ENCODE peak calls at places on chromosomes 2 and 18, in eight cellular contexts. I is lower lobe of right lung, G is PC-9, D is left ventricle myocardium inferior, C is heart left ventricle, P is spleen, B is IMR-90, K is fibroblast of lung. N is an unnamed sample. For H3K4me1, the result is how much of the 10 kb centered on the place peaks cover.

GRCh38 chr18:26089247-26090129 is 925 bp downstream of the SS18 start:
- DNase-seq in C (no peak), G (no peak), B (peak), D (no peak), K (peak), P (no peak), I (no peak), N (no peak)

GRCh38 chr18:62450546-62451395 is 72.1 kb upstream of the ZCCHC2 start:
- DNase-seq in G (peak), K (peak), D (peak), C (peak), B (peak), P (peak), I (peak), N (peak)

GRCh38 chr2:239157269-239157668 is 243.6 kb downstream of the HDAC4 start:
- DNase-seq in D (peak), P (peak), G (no peak), B (no peak), C (peak), K (no peak), I (peak), N (no peak)

GRCh38 chr2:27912512-27912911 is 22.0 kb downstream of the BABAM2 start:
- DNase-seq in C (no peak), K (no peak), B (no peak), P (no peak), D (no peak), G (no peak), I (no peak), N (no peak)

GRCh38 chr18:50113726-50114125 is 81.2 kb downstream of the MYO5B start:
- DNase-seq in I (no peak), D (no peak), C (no peak), P (no peak), G (no peak), K (no peak), B (no peak), N (no peak)

GRCh38 chr2:68992341-68992740 is 17.9 kb downstream of the GKN1 start:
- DNase-seq in C (no peak), D (no peak), B (no peak), K (no peak), I (no peak), G (no peak), P (no peak), N (no peak)

GRCh38 chr2:23636412-23636811 is 251.4 kb downstream of the KLHL29 start:
- DNase-seq in G (no peak), K (peak), D (peak), B (peak), I (no peak), C (no peak), P (peak), N (peak)

GRCh38 chr18:2538236-2538635 is 33.1 kb downstream of the METTL4 start:
- DNase-seq in P (no peak), B (no peak), D (no peak), C (no peak), I (no peak), K (no peak), G (no peak), N (no peak)

GRCh38 chr2:67209107-67209506 is 188.0 kb upstream of the ETAA1 start:
- DNase-seq in C (no peak), D (no peak), P (no peak), B (no peak), G (no peak), K (peak), I (no peak), N (no peak)

GRCh38 chr2:104938226-104938941 is 84.5 kb downstream of the POU3F3 start:
- DNase-seq in D (no peak), I (no peak), P (no peak), B (no peak), G (no peak), C (no peak), K (no peak), N (no peak)

GRCh38 chr2:95021015-95021399 is 4.5 kb upstream of the MAL start:
- DNase-seq in K (no peak), G (no peak), C (no peak), D (no peak), I (no peak), P (no peak), B (no peak), N (no peak)

GRCh38 chr2:17830053-17831034 is 14.1 kb downstream of the MSGN1 start:
- DNase-seq in C (peak), D (peak), K (peak), I (peak), P (peak), G (peak), B (peak), N (peak)

GRCh38 chr2:101038455-101039255 is 36.6 kb downstream of the RPL31 start:
- DNase-seq in P (no peak), B (no peak), K (peak), D (no peak), I (no peak), G (no peak), C (no peak), N (no peak)

GRCh38 chr2:147713349-147713748 is 131.5 kb upstream of the ACVR2A start:
- DNase-seq in I (no peak), K (no peak), P (no peak), B (no peak), D (no peak), C (no peak), G (no peak), N (no peak)

GRCh38 chr2:159713691-159714585 is 1.6 kb downstream of the MARCHF7 start:
- DNase-seq in K (peak), C (no peak), I (no peak), D (no peak), P (no peak), B (peak), G (no peak), N (no peak)

GRCh38 chr2:86825020-86825727 is 34.5 kb upstream of the CD8A start:
- DNase-seq in G (no peak), I (no peak), P (no peak), D (no peak), B (no peak), K (no peak), C (no peak), N (no peak)

GRCh38 chr2:202610367-202610766 is 24.4 kb upstream of the FAM117B start:
- DNase-seq in C (no peak), D (no peak), G (no peak), B (peak), K (no peak), P (no peak), I (no peak), N (no peak)

GRCh38 chr2:18949871-18950597 is 360.7 kb upstream of the NT5C1B start:
- DNase-seq in D (no peak), K (peak), C (no peak), I (no peak), P (no peak), G (peak), B (peak), N (no peak)

GRCh38 chr18:46756559-46757201 is at the start of gene ST8SIA5:
- DNase-seq in K (no peak), G (peak), C (no peak), I (no peak), B (no peak), P (no peak), D (peak), N (no peak)

GRCh38 chr18:8745355-8746014 is 40.1 kb downstream of the MTCL1 start:
- DNase-seq in D (no peak), K (peak), B (peak), I (no peak), P (no peak), G (no peak), C (no peak), N (no peak)

GRCh38 chr2:99643824-99644787 is 154.3 kb upstream of the REV1 start:
- DNase-seq in G (no peak), K (peak), D (no peak), I (no peak), P (no peak), C (no peak), B (peak), N (no peak)

GRCh38 chr2:158034198-158034831 is 67.4 kb upstream of the UPP2 start:
- DNase-seq in B (peak), G (no peak), P (no peak), D (no peak), I (no peak), K (peak), C (no peak), N (peak)

GRCh38 chr2:44528595-44528994 is 166.8 kb downstream of the CAMKMT start:
- DNase-seq in B (peak), D (no peak), K (peak), I (no peak), C (no peak), G (peak), P (no peak), N (no peak)

GRCh38 chr2:148615446-148615845 is 29.1 kb upstream of the EPC2 start:
- DNase-seq in C (no peak), B (no peak), I (no peak), P (no peak), G (no peak), K (no peak), D (no peak), N (no peak)

GRCh38 chr2:167144179-167144898 is 256.1 kb downstream of the XIRP2 start:
- DNase-seq in G (no peak), P (no peak), B (peak), C (no peak), I (no peak), D (no peak), K (peak), N (no peak)

GRCh38 chr2:49858113-49858490 is 703.8 kb upstream of the FSHR start:
- DNase-seq in G (no peak), D (no peak), P (no peak), B (no peak), K (no peak), C (no peak), I (no peak), N (no peak)

GRCh38 chr18:55214534-55214933 is 255.3 kb upstream of the CCDC68 start:
- DNase-seq in G (no peak), K (no peak), I (no peak), P (no peak), C (no peak), B (no peak), D (no peak), N (no peak)

GRCh38 chr2:221527759-221528444 is 44.2 kb downstream of the EPHA4 start:
- DNase-seq in K (peak), I (no peak), B (peak), D (no peak), C (no peak), G (no peak), P (no peak), N (no peak)

GRCh38 chr2:162212366-162212765 is 30.9 kb downstream of the FAP start:
- DNase-seq in C (no peak), D (no peak), I (no peak), P (no peak), B (peak), K (peak), G (no peak), N (no peak)

DNA sequence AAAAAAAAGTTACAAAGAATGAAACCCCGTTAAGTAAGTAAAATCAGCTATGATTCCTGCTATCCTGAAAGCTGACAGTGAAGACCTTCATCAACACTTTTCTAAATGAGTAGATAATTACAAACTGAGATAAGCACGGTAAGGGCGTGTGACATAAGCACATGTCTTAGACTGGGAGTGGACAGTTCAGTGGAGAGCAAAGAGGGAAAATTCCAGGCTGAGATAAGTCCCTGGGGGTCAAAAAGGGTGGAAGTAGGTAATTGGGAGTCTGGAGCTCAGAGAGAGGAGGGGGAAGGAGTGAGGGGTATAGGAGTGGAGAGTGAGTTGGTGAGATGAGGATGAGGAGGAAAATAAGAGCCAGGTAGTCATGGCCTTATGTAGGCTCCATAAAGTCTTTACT is 4.4 kb upstream of the IL1A start:
- DNase-seq in C (no peak), P (no peak), I (no peak), B (no peak), K (no peak), G (no peak), D (no peak), N (no peak)
- H3K4me1 ChIP-seq in C (under half), P (under half), I (under half), B (under half), K (under half), G (half or more), D (under half), N (under half)

GRCh38 chr2:113337809-113338208 is 59.1 kb upstream of the PAX8 start:
- DNase-seq in G (no peak), I (no peak), B (no peak), P (no peak), C (peak), K (no peak), D (peak), N (no peak)
- TF ChIP-seq CTCF in G (no peak), I (no peak), B (no peak), P (no peak), C (no peak), K (no peak), D (no peak), N (no peak)

DNA sequence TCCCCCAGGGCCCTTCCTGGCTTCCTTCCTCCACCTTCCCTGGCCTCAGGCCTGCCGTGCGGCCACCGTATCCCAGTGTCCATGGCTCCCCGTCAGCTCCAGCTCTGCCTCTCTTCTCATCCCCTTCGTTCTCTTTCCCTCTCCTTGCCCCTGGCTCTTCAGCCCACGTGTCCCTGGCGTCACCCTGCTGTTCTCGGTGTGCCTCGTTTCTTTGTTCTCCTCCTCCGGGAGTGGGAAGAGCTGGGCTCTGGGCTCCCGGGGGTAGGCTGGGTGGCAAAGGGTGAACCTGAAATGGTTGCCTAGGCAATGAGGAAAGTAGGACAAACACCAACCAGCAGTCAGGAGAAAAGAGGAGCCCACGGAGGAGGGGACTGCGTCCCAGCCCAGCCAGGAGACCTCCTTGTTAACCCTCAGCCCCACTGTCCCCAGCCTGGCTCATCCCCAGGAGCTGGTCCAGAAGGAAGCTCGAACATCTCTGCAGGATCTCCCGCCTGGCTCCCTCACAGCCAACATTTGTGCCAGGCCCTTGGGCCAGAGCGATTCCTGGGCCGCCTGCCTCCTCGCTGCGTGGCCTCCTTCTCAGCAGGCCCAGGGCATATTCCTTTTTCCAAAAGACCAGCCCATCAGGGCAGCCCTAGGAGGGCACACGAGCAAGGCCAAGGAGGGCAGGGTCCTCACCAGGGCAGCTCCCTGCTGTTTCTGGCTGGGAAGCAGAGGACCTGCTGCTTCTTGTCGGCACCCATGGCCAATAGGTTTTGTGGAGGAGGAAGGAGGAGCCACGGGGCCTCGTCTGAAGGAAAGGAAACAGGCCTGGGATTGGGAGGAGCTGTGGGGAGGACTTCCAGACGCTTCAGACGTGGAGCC is 30.9 kb upstream of the DNMT3A start:
- DNase-seq in D (no peak), I (no peak), K (no peak), B (no peak), G (no peak), P (peak), C (no peak), N (no peak)
- H3K27ac ChIP-seq in D (no peak), I (no peak), K (no peak), B (no peak), G (no peak), P (no peak), C (no peak), N (no peak)

DNA sequence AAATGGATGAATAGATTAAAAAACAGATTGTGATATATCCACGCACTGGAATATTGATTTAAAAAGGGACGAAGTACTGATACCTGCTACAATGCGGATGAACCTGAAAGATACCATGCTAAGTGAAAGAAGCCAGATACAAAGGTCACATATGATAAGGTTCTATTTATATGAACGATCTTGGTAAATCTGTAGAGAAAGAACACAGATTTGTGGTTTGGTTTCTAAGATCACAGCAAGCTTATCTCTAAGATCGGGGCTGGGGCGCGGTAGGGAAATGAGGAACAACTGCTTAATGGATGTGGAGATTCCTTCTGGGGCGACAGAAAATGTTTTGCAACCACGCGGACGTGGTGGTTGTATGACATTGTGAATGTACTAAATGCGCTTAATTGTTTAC is 60.0 kb downstream of the NEDD4L start:
- DNase-seq in C (no peak), K (peak), P (no peak), B (no peak), G (no peak), I (no peak), D (no peak), N (no peak)
- H3K4me1 ChIP-seq in C (under half), K (under half), P (under half), B (under half), G (under half), I (under half), D (under half), N (under half)

GRCh38 chr2:226797989-226798421 is 1.6 kb downstream of the IRS1 start:
- DNase-seq in I (peak), B (peak), P (peak), D (peak), K (peak), C (peak), G (no peak), N (peak)

GRCh38 chr2:226800941-226801784 is 1.5 kb upstream of the IRS1 start:
- DNase-seq in D (peak), P (peak), K (peak), B (peak), C (peak), G (no peak), I (peak), N (peak)

GRCh38 chr2:226798422-226799210 is 1.0 kb downstream of the IRS1 start:
- DNase-seq in G (no peak), B (peak), C (peak), I (peak), D (peak), K (peak), P (peak), N (peak)

GRCh38 chr2:226799976-226800940 is 638 bp upstream of the IRS1 start:
- DNase-seq in C (peak), G (no peak), I (peak), D (peak), P (no peak), K (peak), B (peak), N (no peak)

GRCh38 chr2:226799211-226799975 is at the start of gene IRS1:
- DNase-seq in D (peak), K (peak), G (peak), P (peak), B (peak), I (peak), C (peak), N (peak)
- TF ChIP-seq CTCF in D (peak), K (no peak), G (no peak), P (no peak), B (peak), I (no peak), C (no peak), N (no peak)